ENCODE peak calls at places on chromosome 9, in ten cellular contexts. F is M059J; A is CD4-positive, CD25-positive, alpha-beta regulatory T cell; H is NCI-H460; J is anterior cingulate cortex; T is retina; L is HEK293T; K is stimulated activated CD8-positive, alpha-beta memory T cell treated with anti-CD3 and anti-CD28 coated beads, Interleukin-7, amount 100 ng/mL, for 4 hours; O is HuH-7; P is neural progenitor cell. X is an unnamed sample.

GRCh38 chr9:91677354-91677753 is 253.7 kb upstream of the NFIL3 start:
- DNase-seq in L (no peak), T (no peak), F (no peak), A (no peak), J (no peak), K (no peak), P (no peak), O (no peak), H (no peak), X (no peak)

GRCh38 chr9:127754761-127755557 is 19.9 kb upstream of the TOR2A start:
- DNase-seq in F (no peak), P (peak), A (no peak), K (no peak), T (no peak), O (no peak), J (no peak), L (no peak), H (no peak), X (no peak)

GRCh38 chr9:20844916-20845315 is 160.9 kb downstream of the FOCAD start:
- DNase-seq in F (no peak), P (no peak), O (no peak), K (no peak), J (no peak), L (no peak), A (no peak), H (no peak), T (no peak), X (no peak)

GRCh38 chr9:35826071-35826701 is 2.3 kb downstream of the FAM221B start:
- DNase-seq in H (peak), F (peak), A (peak), O (peak), J (peak), L (peak), P (peak), K (no peak), T (peak), X (peak)

GRCh38 chr9:112443200-112443599 is 43.4 kb upstream of the KIAA1958 start:
- DNase-seq in L (no peak), O (peak), F (peak), H (peak), J (no peak), T (no peak), K (no peak), A (peak), P (peak), X (peak)

GRCh38 chr9:9299134-9299533 is 1313.7 kb downstream of the PTPRD start:
- DNase-seq in L (no peak), A (no peak), T (no peak), J (no peak), F (no peak), P (peak), H (no peak), O (no peak), K (no peak), X (no peak)

GRCh38 chr9:86720893-86721698 is 226.2 kb downstream of the GAS1 start:
- DNase-seq in P (no peak), L (no peak), T (no peak), H (no peak), F (no peak), K (no peak), A (no peak), O (no peak), J (no peak), X (no peak)

GRCh38 chr9:133406480-133407307 is 11.1 kb downstream of the REXO4 start:
- DNase-seq in H (peak), O (peak), J (peak), F (peak), A (peak), T (peak), K (peak), P (peak), L (peak), X (peak)

GRCh38 chr9:34501889-34502425 is 20.8 kb downstream of the ENHO start:
- DNase-seq in T (no peak), K (no peak), A (no peak), J (peak), H (no peak), O (no peak), L (no peak), F (peak), P (peak), X (no peak)

GRCh38 chr9:34993502-34994428 is 4.2 kb downstream of the DNAJB5 start:
- DNase-seq in O (no peak), T (peak), A (no peak), P (no peak), K (no peak), J (peak), H (no peak), L (no peak), F (peak), X (no peak)

GRCh38 chr9:84271004-84271886 is 69.3 kb downstream of the SLC28A3 start:
- DNase-seq in P (peak), J (peak), T (peak), L (no peak), O (no peak), F (peak), K (peak), A (peak), H (no peak), X (no peak)

GRCh38 chr9:135507104-135508035 is 6.9 kb downstream of the MRPS2 start:
- DNase-seq in K (no peak), T (no peak), A (no peak), H (no peak), P (no peak), O (no peak), F (no peak), L (no peak), J (no peak), X (no peak)

GRCh38 chr9:135080286-135081263 is 6.9 kb upstream of the OLFM1 start:
- DNase-seq in L (no peak), T (no peak), H (no peak), K (no peak), F (no peak), A (no peak), P (no peak), J (no peak), O (no peak), X (no peak)

GRCh38 chr9:34254966-34255825 is 73.9 kb downstream of the KIF24 start:
- DNase-seq in T (no peak), L (no peak), F (peak), A (no peak), H (no peak), O (no peak), J (no peak), K (no peak), P (no peak), X (no peak)

GRCh38 chr9:12516573-12516972 is 176.6 kb upstream of the TYRP1 start:
- DNase-seq in A (no peak), K (no peak), T (no peak), F (no peak), O (no peak), P (no peak), H (no peak), L (no peak), J (no peak), X (no peak)

GRCh38 chr9:112861638-112862555 is 28.8 kb downstream of the SLC46A2 start:
- DNase-seq in L (no peak), J (peak), T (no peak), H (no peak), F (peak), O (no peak), K (no peak), A (no peak), P (no peak), X (no peak)

GRCh38 chr9:124665391-124666058 is 105.6 kb downstream of the NR6A1 start:
- DNase-seq in J (no peak), O (no peak), T (no peak), F (peak), L (no peak), A (no peak), K (no peak), H (no peak), P (no peak), X (no peak)

GRCh38 chr9:68951879-68952659 is 61.8 kb downstream of the PRKACG start:
- DNase-seq in J (peak), K (no peak), L (no peak), H (no peak), T (no peak), A (no peak), O (no peak), P (no peak), F (no peak), X (no peak)

GRCh38 chr9:124366476-124367220 is 48.6 kb downstream of the PSMB7 start:
- DNase-seq in H (no peak), F (no peak), K (no peak), T (no peak), A (no peak), O (no peak), L (no peak), J (no peak), P (no peak), X (no peak)

GRCh38 chr9:71895122-71895521 is 15.9 kb downstream of the ABHD17B start:
- DNase-seq in H (no peak), J (no peak), P (no peak), K (no peak), A (no peak), L (no peak), F (no peak), O (no peak), T (no peak), X (peak)

GRCh38 chr9:105296889-105297288 is 52.4 kb downstream of the SLC44A1 start:
- DNase-seq in T (no peak), P (peak), F (peak), O (peak), L (no peak), A (no peak), K (no peak), J (no peak), H (peak), X (peak)

GRCh38 chr9:105063665-105064247 is 135.8 kb upstream of the ABCA1 start:
- DNase-seq in P (no peak), A (no peak), O (no peak), L (no peak), H (no peak), T (peak), J (no peak), F (peak), K (no peak), X (peak)

GRCh38 chr9:96461336-96461735 is 11.4 kb downstream of the HABP4 start:
- DNase-seq in P (no peak), H (no peak), T (no peak), F (no peak), K (no peak), J (no peak), L (no peak), O (no peak), A (no peak), X (no peak)

GRCh38 chr9:131258186-131258585 is 18.1 kb downstream of the FAM78A start:
- DNase-seq in L (no peak), K (no peak), O (no peak), A (no peak), H (no peak), P (no peak), F (no peak), J (no peak), T (no peak), X (no peak)

GRCh38 chr9:77707696-77708095 is 59.6 kb upstream of the GNA14 start:
- DNase-seq in K (no peak), O (no peak), L (no peak), A (no peak), J (no peak), F (peak), T (no peak), H (peak), P (no peak), X (no peak)

GRCh38 chr9:14782652-14783051 is 60.1 kb upstream of the CER1 start:
- DNase-seq in L (no peak), O (no peak), P (no peak), A (no peak), T (no peak), H (no peak), F (no peak), J (no peak), K (no peak), X (no peak)

GRCh38 chr9:93116049-93116961 is 17.7 kb downstream of the NINJ1 start:
- DNase-seq in H (peak), L (no peak), K (no peak), O (peak), P (no peak), T (no peak), J (peak), A (no peak), F (peak), X (peak)

GRCh38 chr9:77588319-77588937 is 59.7 kb downstream of the GNA14 start:
- DNase-seq in O (no peak), T (no peak), H (peak), P (peak), L (no peak), A (no peak), F (peak), J (no peak), K (no peak), X (no peak)

GRCh38 chr9:136740069-136740468 is 2.7 kb downstream of the LCN10 start:
- DNase-seq in H (no peak), K (no peak), O (no peak), F (no peak), T (no peak), A (no peak), L (no peak), J (no peak), P (no peak), X (no peak)

GRCh38 chr9:127976498-127976897 is 4.3 kb downstream of the EEIG1 start:
- DNase-seq in F (no peak), L (no peak), H (no peak), O (no peak), T (no peak), A (peak), K (no peak), J (no peak), P (no peak), X (no peak)

GRCh38 chr9:18405240-18405639 is 68.7 kb upstream of the ADAMTSL1 start:
- DNase-seq in K (no peak), P (no peak), L (no peak), F (peak), A (no peak), O (no peak), H (no peak), J (no peak), T (no peak), X (no peak)

GRCh38 chr9:18756712-18757125 is 276.3 kb downstream of the SAXO1 start:
- DNase-seq in J (no peak), A (no peak), T (no peak), O (no peak), L (no peak), F (no peak), P (no peak), H (no peak), K (no peak), X (no peak)